ENCODE peak calls at places on chromosomes 12 and 14, in five cellular contexts. One of them, this sample, is unnamed.

GRCh38 chr12:113392988-113393579 is 10.6 kb downstream of the SDS start:
- DNase-seq in GM12878: peak
- DNase-seq in HepG2: peak
- DNase-seq in H1: peak
- DNase-seq in HCT116: peak
- DNase-seq in this sample: peak

GRCh38 chr12:11991604-11992003 is 79.1 kb upstream of the BCL2L14 start:
- DNase-seq in HCT116: no peak
- DNase-seq in H1: no peak
- DNase-seq in GM12878: no peak
- DNase-seq in HepG2: no peak
- DNase-seq in this sample: no peak

GRCh38 chr12:2110127-2110526 is 57.3 kb downstream of the CACNA1C start:
- DNase-seq in H1: no peak
- DNase-seq in GM12878: no peak
- DNase-seq in HepG2: no peak
- DNase-seq in HCT116: no peak
- DNase-seq in this sample: no peak

GRCh38 chr14:104131968-104132732 is 6.2 kb upstream of the KIF26A start:
- DNase-seq in HepG2: no peak
- DNase-seq in HCT116: no peak
- DNase-seq in H1: no peak
- DNase-seq in GM12878: no peak
- DNase-seq in this sample: no peak

GRCh38 chr12:27488479-27488878 is 35.5 kb upstream of the PPFIBP1 start:
- DNase-seq in GM12878: no peak
- DNase-seq in H1: no peak
- DNase-seq in HepG2: no peak
- DNase-seq in HCT116: no peak
- DNase-seq in this sample: no peak

GRCh38 chr14:24171422-24172260 is at the start of gene REC8:
- DNase-seq in GM12878: peak
- DNase-seq in HepG2: no peak
- DNase-seq in H1: peak
- DNase-seq in HCT116: no peak
- DNase-seq in this sample: no peak

GRCh38 chr12:110739488-110739887 is 3.2 kb downstream of the PPP1CC start:
- DNase-seq in H1: no peak
- DNase-seq in GM12878: no peak
- DNase-seq in HCT116: no peak
- DNase-seq in HepG2: no peak
- DNase-seq in this sample: no peak

GRCh38 chr12:106673151-106673550 is 90.3 kb downstream of the RFX4 start:
- DNase-seq in GM12878: no peak
- DNase-seq in HepG2: no peak
- DNase-seq in H1: no peak
- DNase-seq in HCT116: no peak
- DNase-seq in this sample: no peak

GRCh38 chr14:71711619-71712018 is 220.6 kb upstream of the RGS6 start:
- DNase-seq in H1: no peak
- DNase-seq in HepG2: no peak
- DNase-seq in GM12878: no peak
- DNase-seq in HCT116: no peak
- DNase-seq in this sample: no peak

GRCh38 chr14:54691525-54692260 is 124.8 kb downstream of the SAMD4A start:
- DNase-seq in H1: peak
- DNase-seq in GM12878: no peak
- DNase-seq in HCT116: peak
- DNase-seq in HepG2: peak
- DNase-seq in this sample: peak

GRCh38 chr14:77314043-77314442 is 6.6 kb downstream of the POMT2 start:
- DNase-seq in H1: no peak
- DNase-seq in HepG2: no peak
- DNase-seq in HCT116: no peak
- DNase-seq in GM12878: no peak
- DNase-seq in this sample: no peak

GRCh38 chr12:66550626-66551025 is 128.2 kb downstream of the GRIP1 start:
- DNase-seq in HCT116: no peak
- DNase-seq in HepG2: no peak
- DNase-seq in GM12878: no peak
- DNase-seq in H1: no peak
- DNase-seq in this sample: no peak

GRCh38 chr12:3753549-3754284 is 808 bp upstream of the CRACR2A start:
- DNase-seq in HCT116: no peak
- DNase-seq in H1: no peak
- DNase-seq in HepG2: no peak
- DNase-seq in GM12878: no peak
- DNase-seq in this sample: no peak

GRCh38 chr12:57161491-57161890 is 14.1 kb upstream of the LRP1-AS start:
- DNase-seq in HepG2: no peak
- DNase-seq in GM12878: no peak
- DNase-seq in HCT116: no peak
- DNase-seq in H1: no peak
- DNase-seq in this sample: no peak

GRCh38 chr12:15274561-15274967 is 47.7 kb upstream of the PTPRO start:
- DNase-seq in HCT116: no peak
- DNase-seq in HepG2: no peak
- DNase-seq in GM12878: no peak
- DNase-seq in H1: no peak
- DNase-seq in this sample: no peak

GRCh38 chr12:49944718-49945117 is 5.8 kb upstream of the AQP2 start:
- DNase-seq in GM12878: no peak
- DNase-seq in H1: no peak
- DNase-seq in HCT116: no peak
- DNase-seq in HepG2: no peak
- DNase-seq in this sample: no peak

GRCh38 chr14:104223101-104223809 is 84.9 kb downstream of the KIF26A start:
- DNase-seq in HepG2: no peak
- DNase-seq in GM12878: no peak
- DNase-seq in H1: no peak
- DNase-seq in HCT116: no peak
- DNase-seq in this sample: peak

GRCh38 chr12:91058821-91059220 is 997 bp upstream of the KERA start:
- DNase-seq in HepG2: no peak
- DNase-seq in H1: no peak
- DNase-seq in GM12878: no peak
- DNase-seq in HCT116: no peak
- DNase-seq in this sample: no peak

GRCh38 chr14:68295316-68295816 is 475.8 kb downstream of the RAD51B start:
- DNase-seq in GM12878: no peak
- DNase-seq in HCT116: peak
- DNase-seq in H1: no peak
- DNase-seq in HepG2: peak
- DNase-seq in this sample: peak

GRCh38 chr14:51684760-51685159 is 33.0 kb downstream of the FRMD6 start:
- DNase-seq in GM12878: no peak
- DNase-seq in HCT116: no peak
- DNase-seq in HepG2: no peak
- DNase-seq in H1: no peak
- DNase-seq in this sample: no peak

GRCh38 chr12:100404769-100405407 is 48.0 kb downstream of the SLC17A8 start:
- DNase-seq in HepG2: peak
- DNase-seq in H1: peak
- DNase-seq in GM12878: peak
- DNase-seq in HCT116: peak
- DNase-seq in this sample: peak

GRCh38 chr14:77097006-77097688 is 911 bp upstream of the CIPC start:
- DNase-seq in H1: no peak
- DNase-seq in HCT116: no peak
- DNase-seq in HepG2: peak
- DNase-seq in GM12878: no peak
- DNase-seq in this sample: no peak

DNA sequence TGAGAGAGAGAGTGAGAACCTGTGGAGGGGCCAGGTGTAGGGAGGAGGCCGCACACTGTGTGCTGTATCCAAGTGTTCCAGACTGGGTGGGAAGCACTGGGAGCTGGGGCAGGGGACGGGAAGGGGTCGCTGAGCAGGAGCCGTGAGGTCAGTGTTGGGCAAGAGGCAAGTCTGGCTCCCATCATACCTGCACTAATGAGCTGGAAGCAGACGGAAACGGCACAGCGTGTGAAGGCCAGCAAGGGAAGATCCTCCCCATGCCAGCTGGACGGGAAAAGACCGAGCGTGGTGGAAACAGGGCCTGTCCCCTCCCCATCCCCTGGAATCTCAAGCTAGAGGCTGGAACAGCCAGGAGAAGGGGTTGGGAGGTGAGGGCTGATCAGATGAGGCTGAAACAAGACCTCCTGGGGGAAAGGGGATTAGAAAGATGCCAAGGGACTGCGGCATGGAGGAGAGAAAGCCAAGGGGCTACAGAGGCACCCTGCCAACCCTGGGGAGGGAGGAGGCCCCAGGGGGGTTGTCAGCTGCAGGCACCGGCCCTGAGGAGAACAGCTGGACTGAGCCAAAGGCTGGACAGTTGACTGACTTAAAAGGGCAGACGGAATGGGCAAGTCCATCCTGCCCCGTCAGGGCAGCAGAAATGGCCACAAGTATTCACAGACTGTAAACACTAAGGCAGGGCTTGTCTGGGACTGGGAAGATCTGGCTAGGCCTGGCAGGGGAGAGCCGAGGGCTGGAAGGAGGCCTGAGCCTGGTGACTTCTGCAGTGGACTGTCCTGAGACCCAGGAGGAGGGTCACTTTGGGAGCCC is 19.0 kb upstream of the LTBP2 start:
- DNase-seq in HepG2: no peak
- DNase-seq in GM12878: no peak
- DNase-seq in HCT116: no peak
- DNase-seq in H1: no peak
- DNase-seq in this sample: no peak
- TF ChIP-seq SRF in HepG2: no peak
- TF ChIP-seq SRF in GM12878: no peak
- TF ChIP-seq SRF in HCT116: no peak
- TF ChIP-seq SRF in H1: no peak
- TF ChIP-seq SRF in this sample: no peak

GRCh38 chr14:62468946-62469345 is 576.3 kb downstream of the KCNH5 start:
- DNase-seq in HepG2: no peak
- DNase-seq in HCT116: no peak
- DNase-seq in H1: no peak
- DNase-seq in GM12878: no peak
- DNase-seq in this sample: no peak
- TF ChIP-seq SRF in HepG2: no peak
- TF ChIP-seq SRF in HCT116: no peak
- TF ChIP-seq SRF in H1: no peak
- TF ChIP-seq SRF in GM12878: no peak
- TF ChIP-seq SRF in this sample: no peak

GRCh38 chr12:119055977-119056376 is 74.6 kb downstream of the SRRM4 start:
- DNase-seq in H1: no peak
- DNase-seq in GM12878: no peak
- DNase-seq in HCT116: no peak
- DNase-seq in HepG2: no peak
- DNase-seq in this sample: no peak

GRCh38 chr12:119061208-119061796 is 80.0 kb downstream of the SRRM4 start:
- DNase-seq in HCT116: no peak
- DNase-seq in HepG2: peak
- DNase-seq in H1: peak
- DNase-seq in GM12878: no peak
- DNase-seq in this sample: peak
- TF ChIP-seq SRF in HCT116: no peak
- TF ChIP-seq SRF in HepG2: no peak
- TF ChIP-seq SRF in H1: no peak
- TF ChIP-seq SRF in GM12878: no peak
- TF ChIP-seq SRF in this sample: peak

GRCh38 chr12:62865860-62866407 is 69.0 kb downstream of the PPM1H start:
- DNase-seq in GM12878: no peak
- DNase-seq in HepG2: no peak
- DNase-seq in HCT116: peak
- DNase-seq in H1: no peak
- DNase-seq in this sample: no peak
- TF ChIP-seq SRF in GM12878: no peak
- TF ChIP-seq SRF in HepG2: no peak
- TF ChIP-seq SRF in HCT116: no peak
- TF ChIP-seq SRF in H1: no peak
- TF ChIP-seq SRF in this sample: no peak

GRCh38 chr14:70047598-70048312 is 141.0 kb downstream of the SLC8A3 start:
- DNase-seq in HCT116: no peak
- DNase-seq in H1: no peak
- DNase-seq in GM12878: no peak
- DNase-seq in HepG2: peak
- DNase-seq in this sample: no peak
- TF ChIP-seq SRF in HCT116: no peak
- TF ChIP-seq SRF in H1: no peak
- TF ChIP-seq SRF in GM12878: no peak
- TF ChIP-seq SRF in HepG2: no peak
- TF ChIP-seq SRF in this sample: no peak

GRCh38 chr12:85872497-85873091 is 1.5 kb upstream of the NTS start:
- DNase-seq in GM12878: no peak
- DNase-seq in HepG2: peak
- DNase-seq in HCT116: peak
- DNase-seq in H1: no peak
- DNase-seq in this sample: no peak

GRCh38 chr12:85877459-85877858 is 3.4 kb downstream of the NTS start:
- DNase-seq in HepG2: no peak
- DNase-seq in GM12878: no peak
- DNase-seq in HCT116: no peak
- DNase-seq in H1: no peak
- DNase-seq in this sample: no peak

DNA sequence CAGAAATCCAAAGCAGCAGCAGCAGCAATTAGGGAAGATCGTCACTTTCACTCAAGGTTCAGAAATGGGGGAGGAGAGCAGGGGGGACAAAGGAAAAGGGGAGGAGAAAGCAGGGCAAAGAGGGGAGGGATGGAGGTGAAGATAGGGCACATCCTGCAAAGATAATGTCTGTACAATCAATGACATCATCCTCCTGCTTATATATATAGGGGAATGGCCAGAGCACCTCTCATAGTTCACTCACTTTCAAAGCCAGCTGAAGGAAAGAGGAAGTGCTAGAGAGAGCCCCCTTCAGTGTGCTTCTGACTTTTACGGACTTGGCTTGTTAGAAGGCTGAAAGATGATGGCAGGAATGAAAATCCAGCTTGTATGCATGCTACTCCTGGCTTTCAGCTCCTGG is at the start of gene NTS:
- DNase-seq in GM12878: no peak
- DNase-seq in HepG2: no peak
- DNase-seq in H1: no peak
- DNase-seq in HCT116: no peak
- DNase-seq in this sample: no peak
- TF ChIP-seq SRF in GM12878: no peak
- TF ChIP-seq SRF in HepG2: no peak
- TF ChIP-seq SRF in H1: no peak
- TF ChIP-seq SRF in HCT116: no peak
- TF ChIP-seq SRF in this sample: no peak